ENCODE peak calls at places on chromosomes 13 and 19, in six cellular contexts. A is Daoy; D is stimulated activated naive CD4-positive, alpha-beta T cell; L is endothelial cell; U is NCI-H1105 treated with DMSO at 0.1 percent for 48 hours; Y is NCI-H1417. E is an unnamed sample.

GRCh38 chr19:43265664-43266025 is 3.7 kb downstream of the PSG9 start:
- DNase-seq in A (peak), D (no peak), U (no peak), Y (no peak), L (no peak), E (no peak)

GRCh38 chr13:99228737-99229691 is 28.4 kb downstream of the UBAC2 start:
- DNase-seq in Y (no peak), A (peak), U (no peak), L (no peak), D (no peak), E (no peak)

GRCh38 chr13:73335938-73336337 is 277.1 kb downstream of the KLF5 start:
- DNase-seq in D (no peak), U (no peak), A (no peak), L (no peak), Y (no peak), E (no peak)

GRCh38 chr13:33910267-33910666 is 92.3 kb downstream of the RFC3 start:
- DNase-seq in L (no peak), D (no peak), Y (no peak), A (no peak), U (no peak), E (no peak)

GRCh38 chr19:3451451-3451866 is 28.9 kb downstream of the SMIM24 start:
- DNase-seq in A (no peak), L (no peak), Y (no peak), D (no peak), U (no peak), E (no peak)

GRCh38 chr13:19818223-19818842 is 35.6 kb upstream of the PSPC1 start:
- DNase-seq in L (peak), U (no peak), D (peak), Y (peak), A (peak), E (peak)

GRCh38 chr13:92500192-92500591 is 726.4 kb upstream of the GPC6 start:
- DNase-seq in D (no peak), L (no peak), U (no peak), A (no peak), Y (no peak), E (no peak)

GRCh38 chr19:41480336-41480735 is 37.4 kb downstream of the ERICH4 start:
- DNase-seq in U (no peak), A (peak), Y (no peak), L (no peak), D (no peak), E (no peak)

GRCh38 chr19:41323430-41324125 is 13.6 kb downstream of the CCDC97 start:
- DNase-seq in L (no peak), U (no peak), D (no peak), Y (no peak), A (peak), E (peak)

GRCh38 chr19:7292950-7293794 is 1.0 kb downstream of the INSR start:
- DNase-seq in U (no peak), A (no peak), D (no peak), L (peak), Y (peak), E (peak)

GRCh38 chr19:51691122-51692064 is 1.7 kb upstream of the SPACA6 start:
- DNase-seq in Y (no peak), A (peak), L (no peak), U (no peak), D (no peak), E (no peak)

GRCh38 chr13:110676511-110677204 is 29.3 kb downstream of the CARS2 start:
- DNase-seq in L (no peak), Y (no peak), U (no peak), A (no peak), D (no peak), E (no peak)

GRCh38 chr13:89627991-89628390 is 1719.5 kb upstream of the MIR17HG start:
- DNase-seq in L (no peak), U (no peak), Y (no peak), D (no peak), A (no peak), E (no peak)

GRCh38 chr13:51590966-51591627 is 6.8 kb downstream of the WDFY2 start:
- DNase-seq in D (no peak), Y (no peak), L (no peak), A (peak), U (no peak), E (peak)

GRCh38 chr19:54454781-54455675 is 6.0 kb downstream of the LENG8 start:
- DNase-seq in U (no peak), A (no peak), L (no peak), Y (no peak), D (no peak), E (no peak)

GRCh38 chr19:9329999-9330398 is 6.0 kb downstream of the ZNF559 start:
- DNase-seq in U (no peak), A (no peak), D (no peak), L (no peak), Y (no peak), E (no peak)

GRCh38 chr13:27183561-27184147 is 12.0 kb upstream of the USP12 start:
- DNase-seq in D (no peak), L (no peak), A (no peak), U (no peak), Y (no peak), E (peak)